ENCODE peak calls at places on chromosomes 12 and 14, in five cellular contexts. K is psoas muscle, Y is lower lobe of right lung, A is testis, G is A673. X is an unnamed sample.
A peak's percentile ranks its signal among the peaks of the same experiment; 100 is the strongest.

GRCh38 chr14:89858084-89858483 is 96.4 kb downstream of the EFCAB11 start:
- DNase-seq in K (no peak), Y (no peak), A (no peak), G (no peak), X (no peak)

GRCh38 chr14:37889087-37889486 is 293.7 kb downstream of the TTC6 start:
- DNase-seq in K (no peak), Y (no peak), A (peak; percentile 77), G (peak; percentile 33), X (no peak)

GRCh38 chr14:46140445-46140844 is 511.1 kb downstream of the RPL10L start:
- DNase-seq in K (no peak), Y (no peak), A (no peak), G (no peak), X (no peak)

GRCh38 chr14:67623114-67623513 is 3.4 kb downstream of the ARG2 start:
- DNase-seq in K (no peak), Y (no peak), A (no peak), G (peak; percentile 28), X (no peak)

GRCh38 chr12:83886479-83886878 is 1026.1 kb downstream of the SLC6A15 start:
- DNase-seq in K (no peak), Y (no peak), A (no peak), G (no peak), X (no peak)

GRCh38 chr12:125071456-125071855 is 6.2 kb downstream of the AACS start:
- DNase-seq in K (no peak), Y (no peak), A (no peak), G (no peak), X (no peak)

GRCh38 chr12:49548822-49549648 is 10.2 kb downstream of the KCNH3 start:
- DNase-seq in K (peak; percentile 67), Y (no peak), A (peak; percentile 31), G (peak; percentile 60), X (no peak)

GRCh38 chr12:94805749-94806148 is 155.4 kb upstream of the TMCC3 start:
- DNase-seq in K (no peak), Y (no peak), A (no peak), G (peak; percentile 64), X (no peak)

GRCh38 chr12:26338574-26339572 is 143.5 kb downstream of the SSPN start:
- DNase-seq in K (no peak), Y (no peak), A (no peak), G (no peak), X (no peak)

GRCh38 chr12:6459004-6459337 is 7.1 kb downstream of the TAPBPL start:
- DNase-seq in K (no peak), Y (no peak), A (no peak), G (no peak), X (no peak)

GRCh38 chr14:52259452-52259851 is 8.0 kb upstream of the PTGDR start:
- DNase-seq in K (no peak), Y (no peak), A (no peak), G (no peak), X (no peak)

GRCh38 chr12:22101749-22102243 is 55.8 kb downstream of the CMAS start:
- DNase-seq in K (peak; percentile 67), Y (no peak), A (no peak), G (no peak), X (peak; percentile 17)

GRCh38 chr12:43151406-43152080 is 400.5 kb downstream of the ADAMTS20 start:
- DNase-seq in K (no peak), Y (no peak), A (no peak), G (peak; percentile 7), X (no peak)

GRCh38 chr14:77128414-77128891 is 13.1 kb downstream of the ZDHHC22 start:
- DNase-seq in K (no peak), Y (no peak), A (no peak), G (no peak), X (no peak)

GRCh38 chr12:5102261-5102789 is 58.6 kb downstream of the KCNA5 start:
- DNase-seq in K (no peak), Y (no peak), A (no peak), G (no peak), X (no peak)

GRCh38 chr12:131759176-131759575 is 48.3 kb downstream of the SFSWAP start:
- DNase-seq in K (no peak), Y (no peak), A (no peak), G (no peak), X (no peak)

GRCh38 chr12:19002192-19002591 is 127.3 kb upstream of the PLEKHA5 start:
- DNase-seq in K (no peak), Y (no peak), A (no peak), G (peak; percentile 13), X (no peak)

GRCh38 chr14:32939254-32940065 is 781 bp downstream of the NPAS3 start:
- DNase-seq in K (peak; percentile 84), Y (peak; percentile 58), A (peak; percentile 87), G (peak; percentile 93), X (peak; percentile 68)

GRCh38 chr12:129885287-129885686 is 18.5 kb downstream of the TMEM132D start:
- DNase-seq in K (no peak), Y (no peak), A (no peak), G (no peak), X (no peak)

GRCh38 chr12:26630546-26631027 is 202.4 kb downstream of the ITPR2 start:
- DNase-seq in K (no peak), Y (no peak), A (peak; percentile 58), G (peak; percentile 23), X (no peak)

GRCh38 chr12:64478661-64479060 is 26.7 kb downstream of the TBK1 start:
- DNase-seq in K (no peak), Y (no peak), A (no peak), G (no peak), X (no peak)

GRCh38 chr12:95653761-95654546 is 102.7 kb upstream of the USP44 start:
- DNase-seq in K (no peak), Y (no peak), A (no peak), G (no peak), X (no peak)

GRCh38 chr14:103721334-103722120 is 5.9 kb downstream of the ZFYVE21 start:
- DNase-seq in K (no peak), Y (no peak), A (no peak), G (no peak), X (no peak)

GRCh38 chr12:100753837-100754236 is 40.7 kb upstream of the ANO4 start:
- DNase-seq in K (no peak), Y (no peak), A (no peak), G (no peak), X (no peak)

GRCh38 chr12:79327465-79327864 is 363.3 kb downstream of the PAWR start:
- DNase-seq in K (no peak), Y (no peak), A (no peak), G (peak; percentile 21), X (no peak)
- H3K4me3 ChIP-seq in K (no peak overlapping the region), Y (no peak overlapping the region), A (no peak overlapping the region), G (no peak overlapping the region), X (no peak overlapping the region)

DNA sequence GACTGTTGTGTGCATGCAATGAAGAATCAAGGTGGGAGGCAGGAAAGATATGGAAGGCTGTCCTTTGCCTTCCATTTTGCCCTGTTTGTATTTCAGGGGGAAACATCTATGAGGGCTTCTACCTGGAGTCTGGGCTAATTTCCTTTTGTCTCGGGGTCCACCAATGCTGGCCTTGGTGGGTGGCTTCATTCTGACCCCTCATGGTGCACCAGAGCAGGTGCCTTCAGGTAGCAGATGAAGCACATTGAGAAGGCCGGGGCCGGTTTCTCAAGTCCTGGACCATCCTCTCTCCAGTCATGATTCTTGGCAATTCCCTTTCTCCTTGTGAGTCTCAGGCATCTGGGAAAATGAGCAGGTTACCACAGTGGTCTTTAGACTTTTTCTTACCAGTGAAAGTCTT is 47.2 kb downstream of the RPH3A start:
- DNase-seq in K (no peak), Y (no peak), A (no peak), G (no peak), X (no peak)
- TF ChIP-seq CTCF in K (no peak), Y (no peak), A (no peak), G (no peak), X (no peak)

DNA sequence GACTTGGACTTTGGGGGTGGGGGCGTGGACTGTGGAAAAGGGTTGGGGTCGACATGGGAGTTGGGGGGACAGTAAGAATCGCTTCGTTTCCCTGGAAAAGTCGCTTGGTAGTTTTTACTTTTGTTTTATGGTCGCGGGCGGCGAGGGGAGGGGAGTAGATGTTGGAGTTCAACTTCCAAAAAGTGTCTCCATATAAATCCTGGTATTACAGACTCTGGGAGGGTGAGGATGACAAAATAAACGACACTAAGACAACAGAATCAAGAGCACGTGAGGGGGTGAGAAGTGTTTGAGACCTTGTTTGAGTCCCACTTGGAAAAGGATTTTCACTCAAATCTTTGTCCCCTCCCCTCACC is 650 bp upstream of the BCL11B start:
- DNase-seq in K (no peak), Y (no peak), A (no peak), G (no peak), X (no peak)
- H3K4me3 ChIP-seq in K (peak overlapping the region; percentile 58), Y (peak overlapping the region; percentile 54), A (no peak overlapping the region), G (peak overlapping the region; percentile 85), X (no peak overlapping the region)

GRCh38 chr12:3964404-3964803 is 91.2 kb upstream of the PARP11 start:
- DNase-seq in K (no peak), Y (no peak), A (no peak), G (peak; percentile 2), X (no peak)
- TF ChIP-seq CTCF in K (no peak), Y (peak; percentile 19), A (no peak), G (peak; percentile 30), X (no peak)

DNA sequence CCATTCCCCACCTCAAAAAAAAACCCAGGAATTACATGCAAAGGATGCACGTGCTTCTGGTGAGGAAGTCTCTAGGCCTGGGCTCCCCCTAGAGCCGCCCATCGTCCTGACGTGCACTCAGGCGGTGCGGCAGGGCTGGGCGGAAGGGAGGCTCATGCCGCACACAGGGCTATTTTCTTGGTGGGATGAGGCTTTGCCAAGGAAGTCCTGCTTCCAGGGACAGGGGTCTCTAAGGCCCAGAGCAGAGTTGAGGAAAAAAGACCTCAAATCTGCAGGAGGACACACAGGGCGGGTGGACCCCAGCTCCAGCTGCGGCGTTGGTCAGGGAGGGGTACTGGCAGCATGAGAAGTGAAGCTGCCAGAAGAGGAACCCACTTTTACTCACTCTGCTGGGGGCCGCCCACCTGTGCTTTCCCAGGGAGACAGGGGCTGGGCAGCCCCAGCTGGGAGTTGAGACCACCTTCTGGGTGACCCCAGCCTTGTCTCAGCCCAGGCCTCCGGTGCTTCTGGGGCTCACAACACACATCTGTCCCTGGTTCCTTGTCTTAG is 4.2 kb downstream of the RHOF start:
- DNase-seq in K (no peak), Y (no peak), A (no peak), G (no peak), X (peak; percentile 82)
- H3K4me3 ChIP-seq in K (no peak overlapping the region), Y (peak overlapping the region; percentile 39), A (no peak overlapping the region), G (no peak overlapping the region), X (no peak overlapping the region)

GRCh38 chr14:22131749-22132476 is 457.1 kb downstream of the DAD1 start:
- DNase-seq in K (no peak), Y (no peak), A (peak; percentile 30), G (peak; percentile 55), X (no peak)
- TF ChIP-seq CTCF in K (no peak), Y (peak; percentile 24), A (no peak), G (peak; percentile 78), X (peak; percentile 36)

GRCh38 chr14:96901227-96901626 is 104.0 kb downstream of the VRK1 start:
- DNase-seq in K (no peak), Y (no peak), A (no peak), G (no peak), X (no peak)
- H3K4me3 ChIP-seq in K (no peak overlapping the region), Y (no peak overlapping the region), A (no peak overlapping the region), G (no peak overlapping the region), X (no peak overlapping the region)

DNA sequence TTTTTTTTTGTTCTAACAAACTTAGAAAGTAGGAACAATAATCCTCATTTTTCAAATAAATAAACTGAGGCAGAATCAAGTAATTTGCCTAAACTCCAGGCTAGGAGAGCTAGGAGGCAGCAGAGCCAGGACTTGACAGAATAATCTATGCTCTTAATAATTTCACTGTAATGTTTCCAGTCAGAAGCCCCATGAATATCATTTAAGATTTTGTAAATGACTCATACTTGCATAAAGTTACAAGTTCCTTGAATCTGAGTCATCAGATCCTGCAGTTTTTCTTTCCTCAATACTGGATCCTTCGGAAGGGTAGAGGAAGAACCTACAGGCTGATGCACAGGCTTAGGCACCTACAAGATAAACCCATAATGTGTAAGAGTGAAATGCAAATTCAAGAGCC is 29.0 kb downstream of the CAPRIN2 start:
- DNase-seq in K (no peak), Y (no peak), A (no peak), G (peak; percentile 69), X (no peak)
- TF ChIP-seq CTCF in K (no peak), Y (no peak), A (no peak), G (no peak), X (no peak)